ENCODE peak calls at places on chromosome 15, in seven cellular contexts. B is CD8-positive, alpha-beta memory T cell; I is heart left ventricle; E is GM18507; Z is AG09319; H is NCI-H510A treated with DMSO at 0.1 percent for 48 hours; T is KBM-7. D is an unnamed sample.

GRCh38 chr15:61621146-61621545 is 392.0 kb upstream of the RORA start:
- DNase-seq in T (peak; percentile 36), I (no peak), H (peak; percentile 87), B (no peak), E (no peak), Z (no peak), D (peak; percentile 57)

GRCh38 chr15:26974120-26974780 is 3.3 kb downstream of the GABRG3 start:
- DNase-seq in T (peak; percentile 20), E (no peak), H (peak; percentile 53), Z (no peak), B (no peak), I (no peak), D (peak; percentile 40)

GRCh38 chr15:98826658-98827057 is 178.3 kb downstream of the IGF1R start:
- DNase-seq in E (no peak), T (no peak), B (no peak), I (no peak), Z (no peak), H (no peak), D (no peak)

GRCh38 chr15:44394062-44394461 is 33.4 kb upstream of the CTDSPL2 start:
- DNase-seq in T (no peak), B (no peak), H (no peak), Z (no peak), I (no peak), E (no peak), D (no peak)

GRCh38 chr15:66270932-66271331 is 17.4 kb upstream of the MEGF11 start:
- DNase-seq in H (no peak), B (no peak), E (no peak), I (no peak), T (no peak), Z (no peak), D (no peak)

GRCh38 chr15:75138016-75138999 is 63.4 kb upstream of the C15orf39 start:
- DNase-seq in E (no peak), T (no peak), Z (peak; percentile 61), B (no peak), I (no peak), H (no peak), D (no peak)

GRCh38 chr15:45205192-45205591 is 17.4 kb upstream of the SHF start:
- DNase-seq in E (no peak), H (peak; percentile 51), T (peak; percentile 71), B (peak; percentile 15), I (no peak), Z (no peak), D (peak; percentile 77)

GRCh38 chr15:92429378-92430066 is 35.8 kb downstream of the ST8SIA2 start:
- DNase-seq in Z (peak; percentile 27), E (no peak), H (peak; percentile 3), B (no peak), I (no peak), T (no peak), D (peak; percentile 50)

GRCh38 chr15:84816694-84817460 is at the start of gene ALPK3:
- DNase-seq in I (peak; percentile 85), B (no peak), H (no peak), T (no peak), E (no peak), Z (no peak), D (peak; percentile 63)

GRCh38 chr15:52786436-52787122 is 3.6 kb downstream of the ONECUT1 start:
- DNase-seq in B (no peak), Z (no peak), I (no peak), H (no peak), E (no peak), T (no peak), D (peak; percentile 54)

D was measured in WTC11.